ENCODE peak calls at places on chromosomes 3 and 15, in six cellular contexts. S, K, E, B, O and H are unnamed samples.

GRCh38 chr15:78508272-78508671 is 895 bp downstream of the HYKK start:
- DNase-seq in B (no peak), O (no peak), E (no peak), K (no peak), S (no peak), H (no peak)

GRCh38 chr3:133996251-133996661 is 33.5 kb downstream of the SLCO2A1 start:
- DNase-seq in O (no peak), S (no peak), E (no peak), B (no peak), K (no peak), H (peak)

GRCh38 chr3:149967067-149967685 is 3.5 kb downstream of the PFN2 start:
- DNase-seq in E (peak), B (peak), O (no peak), K (no peak), S (no peak), H (no peak)

GRCh38 chr3:138674131-138674530 is 65.6 kb downstream of the FAIM start:
- DNase-seq in B (no peak), E (no peak), S (no peak), O (no peak), K (no peak), H (no peak)

GRCh38 chr15:60408438-60409105 is 10.8 kb upstream of the ANXA2 start:
- DNase-seq in B (no peak), E (no peak), K (no peak), S (no peak), O (no peak), H (no peak)

GRCh38 chr3:30456263-30456662 is 150.1 kb upstream of the TGFBR2 start:
- DNase-seq in E (no peak), S (no peak), B (no peak), O (no peak), K (no peak), H (no peak)

GRCh38 chr3:144055604-144056003 is 84.0 kb downstream of the DIPK2A start:
- DNase-seq in K (no peak), O (no peak), E (no peak), S (no peak), B (peak), H (no peak)

GRCh38 chr3:186099178-186099577 is 9.7 kb downstream of the ETV5 start:
- DNase-seq in O (no peak), B (peak), S (no peak), E (no peak), K (no peak), H (peak)

GRCh38 chr3:126064627-126065258 is 19.2 kb downstream of the SLC41A3 start:
- DNase-seq in S (no peak), B (no peak), K (no peak), E (no peak), O (no peak), H (no peak)

GRCh38 chr3:180870008-180870733 is 42.3 kb upstream of the FXR1 start:
- DNase-seq in B (peak), S (peak), E (no peak), O (no peak), K (no peak), H (peak)

GRCh38 chr3:150544040-150544439 is 2.3 kb downstream of the SERP1 start:
- DNase-seq in K (no peak), S (no peak), O (no peak), E (no peak), B (peak), H (no peak)

GRCh38 chr3:150252462-150252861 is 155.6 kb upstream of the TSC22D2 start:
- DNase-seq in K (no peak), B (no peak), S (no peak), E (no peak), O (no peak), H (no peak)

GRCh38 chr3:130725746-130726145 is 20.9 kb downstream of the PIK3R4 start:
- DNase-seq in B (peak), S (no peak), E (no peak), K (no peak), O (no peak), H (no peak)

GRCh38 chr15:82313446-82313845 is 35.8 kb downstream of the GOLGA6L10 start:
- DNase-seq in B (no peak), S (no peak), E (no peak), O (no peak), K (no peak), H (peak)

GRCh38 chr15:54518145-54518941 is 540.1 kb downstream of the UNC13C start:
- DNase-seq in K (no peak), O (no peak), S (no peak), E (no peak), B (no peak), H (no peak)

GRCh38 chr3:46930945-46931403 is 45.6 kb downstream of the CCDC12 start:
- DNase-seq in S (no peak), O (no peak), K (no peak), E (no peak), B (no peak), H (no peak)

GRCh38 chr3:25426408-25426807 is 1.7 kb upstream of the RARB start:
- DNase-seq in K (no peak), S (peak), E (no peak), B (peak), O (no peak), H (no peak)

GRCh38 chr15:74725241-74725774 is at the start of gene CYP1A1:
- DNase-seq in O (no peak), B (no peak), E (no peak), S (peak), K (no peak), H (no peak)

GRCh38 chr15:52498700-52499099 is 30.0 kb downstream of the MYO5A start:
- DNase-seq in K (no peak), O (no peak), S (no peak), E (no peak), B (no peak), H (no peak)

GRCh38 chr15:51861557-51862350 is 32.3 kb downstream of the TMOD3 start:
- DNase-seq in K (peak), E (no peak), S (no peak), O (peak), B (no peak), H (no peak)

GRCh38 chr15:76988874-76989780 is 5.8 kb upstream of the PSTPIP1 start:
- DNase-seq in B (no peak), O (no peak), S (peak), E (no peak), K (no peak), H (peak)

GRCh38 chr3:56145410-56145809 is 322.9 kb downstream of the ERC2 start:
- DNase-seq in E (no peak), B (no peak), O (no peak), K (no peak), S (no peak), H (no peak)

GRCh38 chr3:123750209-123750608 is 133.9 kb downstream of the MYLK start:
- DNase-seq in E (no peak), S (no peak), O (no peak), K (no peak), B (no peak), H (no peak)

GRCh38 chr3:120214161-120214560 is 70.9 kb downstream of the GPR156 start:
- DNase-seq in K (no peak), O (no peak), B (peak), S (no peak), E (no peak), H (no peak)

GRCh38 chr15:29438714-29439076 is 169.1 kb upstream of the NSMCE3 start:
- DNase-seq in E (no peak), B (no peak), O (no peak), K (no peak), S (no peak), H (no peak)

GRCh38 chr3:127674099-127674792 is 1.5 kb downstream of the ABTB1 start:
- DNase-seq in O (no peak), K (no peak), S (no peak), B (no peak), E (no peak), H (peak)